ENCODE peak calls at places on chromosomes 2 and 18, in eight cellular contexts. N is SJSA1, L is neural progenitor cell, I is heart left ventricle, G is cardiac muscle cell, W is right atrium auricular region, C is tibial artery, M is stomach. H is an unnamed sample.

GRCh38 chr18:21740474-21740723 is 193 bp upstream of the MIB1 start:
- DNase-seq in L (no peak), G (no peak), C (peak), N (no peak), M (no peak), W (peak), I (peak), H (no peak)

GRCh38 chr2:54709341-54709809 is 14.1 kb upstream of the EML6 start:
- DNase-seq in L (no peak), W (no peak), G (no peak), N (no peak), I (no peak), M (peak), C (peak), H (no peak)

GRCh38 chr2:228533156-228533555 is 351.7 kb upstream of the SPHKAP start:
- DNase-seq in W (no peak), L (no peak), N (no peak), M (no peak), I (no peak), C (no peak), G (no peak), H (no peak)

GRCh38 chr18:44098551-44099098 is 582.1 kb upstream of the SETBP1 start:
- DNase-seq in W (no peak), I (no peak), G (peak), N (peak), L (peak), M (no peak), C (no peak), H (no peak)

GRCh38 chr2:200320344-200320743 is 13.9 kb downstream of the SPATS2L start:
- DNase-seq in I (no peak), G (no peak), L (no peak), C (no peak), M (no peak), N (peak), W (no peak), H (no peak)

GRCh38 chr2:157874997-157875719 is 972 bp downstream of the ACVR1 start:
- DNase-seq in L (peak), C (peak), W (peak), I (peak), M (no peak), N (peak), G (peak), H (no peak)

GRCh38 chr2:130728549-130729310 is at the start of gene GPR148:
- DNase-seq in C (no peak), M (no peak), L (no peak), W (no peak), I (no peak), G (no peak), N (no peak), H (no peak)

GRCh38 chr2:127025357-127026062 is 81.4 kb downstream of the BIN1 start:
- DNase-seq in W (peak), M (peak), I (peak), L (peak), C (peak), G (peak), N (peak), H (peak)

GRCh38 chr2:232438951-232439757 is 16.8 kb upstream of the ALPI start:
- DNase-seq in I (no peak), G (peak), W (no peak), L (no peak), C (no peak), M (peak), N (peak), H (no peak)

GRCh38 chr2:100813527-100813926 is 6.4 kb upstream of the NPAS2 start:
- DNase-seq in N (peak), L (no peak), G (peak), W (no peak), M (no peak), C (no peak), I (no peak), H (no peak)

GRCh38 chr2:88265352-88265960 is 95.3 kb downstream of the THNSL2 start:
- DNase-seq in C (no peak), N (peak), G (no peak), M (no peak), I (no peak), W (no peak), L (no peak), H (no peak)

GRCh38 chr18:69216390-69216789 is 184.3 kb upstream of the DOK6 start:
- DNase-seq in W (no peak), I (no peak), M (no peak), G (no peak), L (no peak), N (no peak), C (no peak), H (no peak)

GRCh38 chr2:20205069-20205468 is 19.9 kb downstream of the SDC1 start:
- DNase-seq in M (no peak), W (no peak), L (no peak), N (no peak), G (no peak), I (no peak), C (no peak), H (no peak)

GRCh38 chr2:188235364-188235763 is 56.3 kb upstream of the GULP1 start:
- DNase-seq in G (no peak), C (no peak), W (no peak), L (no peak), M (no peak), N (no peak), I (no peak), H (no peak)

GRCh38 chr2:96532641-96533291 is 3.8 kb upstream of the ARID5A start:
- DNase-seq in M (no peak), G (no peak), L (no peak), W (no peak), I (no peak), N (no peak), C (no peak), H (no peak)

GRCh38 chr2:232484628-232485332 is 2.9 kb downstream of the ECEL1 start:
- DNase-seq in L (no peak), N (no peak), W (no peak), G (no peak), M (no peak), C (no peak), I (no peak), H (no peak)

GRCh38 chr2:72982219-72982618 is 64.9 kb downstream of the EMX1 start:
- DNase-seq in L (no peak), C (no peak), M (no peak), I (no peak), W (no peak), N (peak), G (no peak), H (no peak)
- H3K27ac ChIP-seq in L (no peak), C (no peak), M (no peak), I (no peak), W (peak), N (no peak), G (no peak), H (no peak)

GRCh38 chr2:107325983-107326786 is 440.2 kb upstream of the ST6GAL2 start:
- DNase-seq in L (no peak), N (no peak), M (no peak), C (peak), G (no peak), I (peak), W (no peak), H (no peak)
- H3K27ac ChIP-seq in L (no peak), N (no peak), M (peak), C (peak), G (no peak), I (peak), W (no peak), H (peak)

DNA sequence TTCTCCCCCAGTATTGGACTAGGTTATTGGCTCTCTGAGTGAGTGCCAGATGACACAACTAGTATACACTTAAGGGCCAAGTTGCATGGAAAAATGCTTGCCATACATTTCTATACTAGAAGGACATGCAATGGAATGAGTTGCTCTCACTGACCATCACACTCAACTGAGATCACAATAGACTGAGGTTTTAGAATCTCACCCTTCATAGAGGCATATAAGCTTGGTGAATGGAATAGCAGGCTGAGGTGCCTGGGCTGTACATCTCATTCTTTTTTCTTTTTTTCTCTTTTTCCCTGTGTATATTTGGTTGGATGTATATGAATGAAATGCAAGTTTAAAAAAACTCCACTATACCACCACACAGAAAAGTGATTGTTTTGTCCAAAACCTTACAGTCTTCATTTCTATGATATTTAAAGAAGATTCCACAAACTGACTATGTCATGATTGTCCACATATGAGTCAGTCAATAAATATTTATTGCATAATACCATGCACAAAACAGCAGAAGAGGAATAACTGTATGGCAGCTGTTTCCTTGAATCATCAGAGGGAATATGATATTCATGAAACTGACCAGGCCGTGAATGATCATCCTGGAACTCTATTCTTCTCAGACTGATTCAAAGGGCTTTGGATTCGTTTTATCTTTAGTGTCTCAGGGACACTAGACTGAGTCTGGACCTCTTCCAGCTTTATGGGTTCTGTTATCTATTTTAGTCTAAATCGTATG is 122.5 kb upstream of the STK17B start:
- DNase-seq in L (no peak), W (no peak), M (no peak), C (no peak), I (no peak), N (peak), G (no peak), H (no peak)
- H3K27ac ChIP-seq in L (no peak), W (no peak), M (no peak), C (no peak), I (peak), N (peak), G (no peak), H (no peak)

DNA sequence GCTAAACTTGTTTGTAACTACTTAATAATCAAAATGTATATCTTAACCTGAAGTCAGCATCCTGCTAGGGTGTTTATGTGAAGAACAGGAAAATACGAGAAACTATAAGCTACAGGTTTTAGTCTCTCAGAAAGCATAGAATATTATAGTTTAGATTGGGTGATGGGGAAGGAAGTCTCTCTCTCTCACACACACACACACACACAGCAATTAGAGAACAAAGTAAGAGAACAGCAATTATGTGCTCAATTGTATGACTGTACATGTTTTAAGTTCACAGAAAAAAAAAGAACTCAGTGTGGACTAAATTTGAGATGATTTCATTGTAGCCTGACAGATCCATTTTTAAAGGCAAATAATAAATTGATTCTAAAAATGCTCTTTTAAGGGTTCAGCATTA is 94.3 kb upstream of the ZNF516 start:
- DNase-seq in I (no peak), C (no peak), W (no peak), G (no peak), M (no peak), N (no peak), L (no peak), H (no peak)
- H3K27ac ChIP-seq in I (peak), C (no peak), W (no peak), G (peak), M (no peak), N (no peak), L (no peak), H (no peak)

DNA sequence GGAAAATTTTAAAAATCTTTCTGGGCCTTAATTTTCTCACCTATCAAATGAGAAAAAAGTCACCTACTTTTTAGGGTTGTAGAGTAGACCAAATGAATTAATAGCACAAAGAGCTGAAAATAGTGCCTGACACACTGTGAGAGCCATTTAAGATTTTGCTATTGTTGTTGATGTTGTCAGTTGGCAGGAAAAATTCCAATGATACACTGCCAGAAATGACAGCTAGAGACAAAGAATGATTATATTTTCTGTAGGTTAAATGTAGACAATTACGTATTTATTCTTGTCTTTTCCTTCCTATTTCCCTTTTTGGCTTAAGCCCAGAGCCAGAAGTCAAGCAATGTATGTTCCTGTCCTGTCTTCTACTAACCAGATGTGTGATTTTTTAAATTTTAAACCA is 17.2 kb downstream of the NRXN1 start:
- DNase-seq in W (no peak), G (no peak), I (no peak), L (no peak), M (no peak), C (no peak), N (no peak), H (no peak)
- H3K27ac ChIP-seq in W (no peak), G (no peak), I (no peak), L (no peak), M (no peak), C (no peak), N (no peak), H (no peak)

GRCh38 chr2:218342837-218343236 is 13.8 kb upstream of the CATIP start:
- DNase-seq in N (no peak), W (no peak), C (no peak), L (no peak), M (no peak), I (no peak), G (no peak), H (no peak)
- H3K27ac ChIP-seq in N (no peak), W (no peak), C (peak), L (no peak), M (no peak), I (no peak), G (no peak), H (no peak)

GRCh38 chr2:168119519-168120141 is 127.8 kb downstream of the STK39 start:
- DNase-seq in M (no peak), L (peak), G (peak), W (no peak), C (no peak), N (peak), I (no peak), H (no peak)
- H3K27ac ChIP-seq in M (no peak), L (no peak), G (no peak), W (no peak), C (peak), N (no peak), I (no peak), H (no peak)

DNA sequence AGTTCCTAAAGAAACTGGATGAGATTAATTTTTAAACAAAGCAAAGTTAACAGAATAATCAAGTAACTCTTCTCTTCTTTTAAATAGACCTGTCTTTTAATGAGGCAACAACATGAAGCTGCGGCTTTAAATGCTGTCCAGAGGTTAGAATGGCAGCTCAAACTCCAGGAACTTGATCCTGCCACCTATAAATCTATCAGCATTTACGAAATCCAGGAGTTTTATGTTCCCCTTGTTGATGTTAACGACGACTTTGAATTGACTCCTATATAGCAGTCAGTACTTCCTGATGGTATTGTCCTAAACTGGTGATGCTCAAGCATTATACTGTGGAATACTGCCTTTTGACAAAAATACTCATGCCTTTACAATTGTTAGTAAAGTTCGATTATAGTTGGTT is 53.7 kb upstream of the TWSG1 start:
- DNase-seq in W (no peak), L (no peak), N (no peak), M (no peak), I (no peak), G (no peak), C (no peak), H (no peak)
- H3K27ac ChIP-seq in W (no peak), L (no peak), N (no peak), M (no peak), I (no peak), G (no peak), C (no peak), H (no peak)

DNA sequence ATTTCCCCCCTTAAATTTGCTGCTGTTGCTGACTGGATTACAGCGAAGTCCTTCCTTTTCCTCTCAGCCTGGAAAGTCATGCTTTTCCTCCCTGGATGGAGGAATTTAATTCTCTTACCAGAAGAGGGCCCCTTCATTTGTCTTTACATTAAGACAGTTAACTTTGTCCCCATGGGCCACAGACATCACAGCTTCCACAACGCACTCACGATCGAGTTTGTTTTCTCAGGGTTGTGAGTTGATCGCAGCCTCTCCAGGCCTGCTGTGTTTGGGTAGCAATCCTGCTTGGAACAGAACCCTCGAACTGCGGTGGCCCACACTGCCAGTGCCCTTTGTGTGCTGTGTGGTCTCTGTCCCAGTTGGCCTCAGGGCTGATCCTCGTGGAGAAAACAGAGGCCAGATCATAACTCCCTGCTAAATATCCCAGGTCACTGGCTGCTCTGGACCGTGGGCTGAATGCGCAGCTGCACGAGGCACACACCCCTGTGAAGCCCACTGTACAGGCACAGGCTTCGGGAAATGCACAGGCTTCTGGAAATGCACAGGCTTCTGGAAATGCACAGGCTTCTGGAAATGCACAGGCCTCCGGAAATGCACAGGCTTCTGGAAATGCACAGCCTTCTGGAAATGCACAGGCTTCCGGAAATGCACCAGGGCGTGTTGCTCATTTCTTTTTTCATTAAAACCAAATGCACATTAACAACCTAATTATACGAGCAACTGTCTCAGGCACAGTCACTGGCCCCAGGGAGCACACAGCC is 2.2 kb upstream of the PDIA6 start:
- DNase-seq in N (no peak), W (no peak), I (no peak), L (peak), M (no peak), C (no peak), G (no peak), H (no peak)
- H3K27ac ChIP-seq in N (no peak), W (no peak), I (no peak), L (no peak), M (no peak), C (no peak), G (no peak), H (no peak)

DNA sequence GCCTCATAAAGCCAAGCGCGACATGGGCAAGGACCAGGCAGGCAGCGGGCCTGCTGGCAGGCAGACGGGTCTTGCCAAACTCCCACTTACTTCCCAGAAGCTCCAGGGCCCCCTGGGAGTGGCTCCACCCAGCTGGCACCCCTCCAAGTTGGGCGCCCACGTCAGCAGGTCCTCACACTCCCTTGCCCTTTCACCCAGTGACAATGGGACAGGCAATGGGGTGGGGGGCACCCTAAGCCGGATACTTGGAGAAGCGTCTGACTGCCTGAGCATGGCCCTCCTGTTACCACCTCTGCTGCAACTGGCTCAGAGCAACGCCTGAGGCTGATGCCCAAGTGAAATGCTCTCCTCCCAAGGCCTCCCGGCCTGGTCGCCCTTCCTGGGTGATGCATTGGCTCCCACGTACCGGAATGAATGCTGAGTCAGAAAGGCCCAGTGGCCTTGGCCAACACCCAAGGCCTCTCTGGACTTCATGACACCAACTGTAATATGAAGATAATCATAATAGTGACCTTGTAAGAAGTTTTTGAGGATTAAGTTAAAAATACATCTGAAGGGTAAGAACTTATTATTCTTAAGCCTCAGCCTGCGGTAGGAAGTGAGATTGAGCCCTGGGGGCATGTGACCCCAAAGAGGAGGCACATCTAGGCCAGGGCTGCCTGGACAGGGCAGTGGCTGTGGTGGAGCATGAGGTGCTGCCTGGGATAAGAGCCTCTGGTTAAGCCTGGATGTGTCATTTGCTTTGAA is 31.7 kb downstream of the KCNK3 start:
- DNase-seq in C (peak), L (no peak), N (peak), W (peak), M (peak), I (peak), G (no peak), H (no peak)
- H3K27ac ChIP-seq in C (peak), L (no peak), N (no peak), W (peak), M (no peak), I (peak), G (no peak), H (no peak)

H was measured in substantia nigra.